ENCODE peak calls at places on chromosome 5, in five cellular contexts. E is stimulated activated CD4-positive, alpha-beta T cell treated with anti-CD3 and anti-CD28 coated beads, Interleukin-4, amount 100 ng/mL, for 1 hour; F is anterior cingulate cortex; D is naive thymus-derived CD4-positive, alpha-beta T cell; Q is fibroblast of lung. X is an unnamed sample.

GRCh38 chr5:153965102-153965645 is 73.5 kb downstream of the FAM114A2 start:
- DNase-seq in E (peak), F (peak), D (peak), Q (peak), X (peak)

GRCh38 chr5:177299711-177300110 is 3.8 kb downstream of the RAB24 start:
- DNase-seq in E (no peak), F (no peak), D (no peak), Q (no peak), X (no peak)

GRCh38 chr5:43314724-43315123 is 1.5 kb upstream of the HMGCS1 start:
- DNase-seq in E (no peak), F (no peak), D (no peak), Q (no peak), X (no peak)

GRCh38 chr5:168886153-168886552 is 307.0 kb upstream of the PANK3 start:
- DNase-seq in E (no peak), F (no peak), D (no peak), Q (no peak), X (no peak)

GRCh38 chr5:141412853-141413539 is at the start of gene PCDHGA10:
- DNase-seq in E (peak), F (no peak), D (no peak), Q (peak), X (peak)

GRCh38 chr5:17216176-17216973 is 1.1 kb upstream of the BASP1 start:
- DNase-seq in E (peak), F (peak), D (peak), Q (peak), X (peak)

GRCh38 chr5:169548315-169548714 is 35.3 kb upstream of the SPDL1 start:
- DNase-seq in E (no peak), F (no peak), D (no peak), Q (peak), X (no peak)

GRCh38 chr5:138536665-138537315 is 6.2 kb downstream of the ETF1 start:
- DNase-seq in E (no peak), F (no peak), D (no peak), Q (no peak), X (no peak)

GRCh38 chr5:76746677-76747076 is 30.8 kb downstream of the F2R start:
- DNase-seq in E (no peak), F (no peak), D (no peak), Q (no peak), X (no peak)

GRCh38 chr5:136174021-136174659 is 18.8 kb downstream of the SMIM32 start:
- DNase-seq in E (no peak), F (no peak), D (no peak), Q (peak), X (no peak)

GRCh38 chr5:572398-573019 is 39.6 kb upstream of the CEP72 start:
- DNase-seq in E (no peak), F (no peak), D (no peak), Q (no peak), X (no peak)

GRCh38 chr5:83096660-83097334 is 19.4 kb downstream of the XRCC4 start:
- DNase-seq in E (no peak), F (no peak), D (no peak), Q (no peak), X (no peak)

GRCh38 chr5:142602720-142603245 is 83.1 kb downstream of the FGF1 start:
- DNase-seq in E (no peak), F (no peak), D (no peak), Q (no peak), X (no peak)

GRCh38 chr5:143401253-143401845 is 2.1 kb downstream of the NR3C1 start:
- DNase-seq in E (no peak), F (no peak), D (no peak), Q (peak), X (no peak)

GRCh38 chr5:125050926-125051325 is 304.5 kb upstream of the ZNF608 start:
- DNase-seq in E (no peak), F (peak), D (no peak), Q (no peak), X (no peak)

GRCh38 chr5:159096555-159097460 is 2.9 kb downstream of the EBF1 start:
- DNase-seq in E (no peak), F (no peak), D (no peak), Q (no peak), X (no peak)

GRCh38 chr5:81425569-81425968 is 31.6 kb upstream of the ACOT12 start:
- DNase-seq in E (no peak), F (no peak), D (no peak), Q (peak), X (no peak)

GRCh38 chr5:109589983-109590382 is 99.7 kb upstream of the MAN2A1 start:
- DNase-seq in E (no peak), F (no peak), D (no peak), Q (no peak), X (no peak)

GRCh38 chr5:179233909-179234562 is 111.2 kb downstream of the ADAMTS2 start:
- DNase-seq in E (no peak), F (no peak), D (no peak), Q (no peak), X (no peak)

GRCh38 chr5:156137482-156137881 is 189.5 kb upstream of the SGCD start:
- DNase-seq in E (no peak), F (no peak), D (no peak), Q (no peak), X (no peak)

GRCh38 chr5:1005362-1005851 is 3.2 kb upstream of the NKD2 start:
- DNase-seq in E (no peak), F (no peak), D (peak), Q (no peak), X (no peak)

GRCh38 chr5:133242221-133242835 is 190.5 kb downstream of the HSPA4 start:
- DNase-seq in E (no peak), F (no peak), D (no peak), Q (no peak), X (no peak)

GRCh38 chr5:74074111-74074510 is 448.1 kb downstream of the ARHGEF28 start:
- DNase-seq in E (no peak), F (no peak), D (no peak), Q (no peak), X (no peak)

GRCh38 chr5:74017112-74017511 is 391.1 kb downstream of the ARHGEF28 start:
- DNase-seq in E (no peak), F (no peak), D (no peak), Q (no peak), X (no peak)

GRCh38 chr5:39523821-39524220 is 99.0 kb upstream of the DAB2 start:
- DNase-seq in E (no peak), F (no peak), D (no peak), Q (peak), X (no peak)

GRCh38 chr5:65032250-65032649 is 263.5 kb downstream of the CWC27 start:
- DNase-seq in E (no peak), F (no peak), D (no peak), Q (peak), X (no peak)

X was measured in activated naive CD4-positive, alpha-beta T cell treated with Interleukin-2 at 50 U/mL for 16 hours.